ENCODE peak calls at places on chromosomes 2 and 18, in seven cellular contexts. F, K, E, V, W, M and Z are unnamed samples.

GRCh38 chr2:217489145-217489960 is 513.4 kb downstream of the TNS1 start:
- DNase-seq in V (peak; percentile 71), M (no peak), K (no peak), W (no peak), F (no peak), E (no peak), Z (no peak)

GRCh38 chr2:169659314-169659713 is 34.9 kb downstream of the CFAP210 start:
- DNase-seq in F (no peak), K (no peak), W (no peak), V (no peak), E (no peak), M (no peak), Z (peak; percentile 37)

GRCh38 chr2:20988906-20989305 is 55.0 kb downstream of the APOB start:
- DNase-seq in E (no peak), K (no peak), W (no peak), V (no peak), M (no peak), F (no peak), Z (no peak)

GRCh38 chr2:144695661-144696060 is 175.7 kb upstream of the ZEB2 start:
- DNase-seq in V (no peak), F (no peak), K (no peak), W (no peak), E (no peak), M (no peak), Z (no peak)

GRCh38 chr18:12278153-12278764 is 24.1 kb downstream of the CIDEA start:
- DNase-seq in W (peak; percentile 29), F (no peak), V (no peak), M (no peak), K (no peak), E (no peak), Z (no peak)

GRCh38 chr2:66686768-66687167 is 251.8 kb downstream of the MEIS1 start:
- DNase-seq in F (no peak), W (peak; percentile 6), E (no peak), K (no peak), M (no peak), V (no peak), Z (no peak)

GRCh38 chr2:98063289-98063688 is 23.7 kb upstream of the VWA3B start:
- DNase-seq in V (no peak), F (no peak), W (no peak), M (no peak), K (no peak), E (no peak), Z (no peak)

GRCh38 chr2:239285071-239285931 is 115.5 kb downstream of the HDAC4 start:
- DNase-seq in V (no peak), E (peak; percentile 82), K (peak; percentile 54), M (no peak), W (peak; percentile 20), F (no peak), Z (no peak)

GRCh38 chr18:6859676-6860422 is 130.3 kb downstream of the ARHGAP28 start:
- DNase-seq in F (no peak), W (no peak), K (no peak), V (no peak), M (no peak), E (no peak), Z (no peak)

GRCh38 chr2:197327073-197327775 is 16.6 kb upstream of the ANKRD44 start:
- DNase-seq in K (no peak), W (no peak), M (no peak), V (no peak), F (no peak), E (no peak), Z (no peak)

GRCh38 chr2:95351080-95351915 is 51.2 kb upstream of the FAHD2A start:
- DNase-seq in E (no peak), V (no peak), F (no peak), K (no peak), M (no peak), W (no peak), Z (no peak)

GRCh38 chr2:190648289-190649034 is 421 bp upstream of the NAB1 start:
- DNase-seq in K (peak; percentile 92), F (peak; percentile 68), W (peak; percentile 96), M (peak; percentile 93), V (peak; percentile 84), E (no peak), Z (peak; percentile 75)

GRCh38 chr2:150327546-150328495 is 159.6 kb downstream of the RND3 start:
- DNase-seq in K (no peak), M (no peak), W (no peak), E (no peak), F (no peak), V (no peak), Z (no peak)

GRCh38 chr2:45862843-45863242 is 211.4 kb downstream of the PRKCE start:
- DNase-seq in M (no peak), W (no peak), K (no peak), F (no peak), E (no peak), V (no peak), Z (peak; percentile 32)

GRCh38 chr2:38610851-38611801 is 8.4 kb upstream of the HNRNPLL start:
- DNase-seq in F (no peak), E (peak; percentile 12), W (no peak), K (no peak), V (no peak), M (no peak), Z (no peak)

GRCh38 chr2:71661782-71662181 is 208.4 kb downstream of the DYSF start:
- DNase-seq in W (no peak), K (no peak), M (no peak), E (no peak), V (no peak), F (no peak), Z (no peak)

GRCh38 chr18:66754335-66754734 is 150.4 kb upstream of the CDH19 start:
- DNase-seq in F (no peak), M (no peak), E (no peak), K (no peak), W (no peak), V (no peak), Z (no peak)

GRCh38 chr2:72004201-72004915 is 143.3 kb downstream of the CYP26B1 start:
- DNase-seq in E (no peak), W (no peak), F (no peak), K (no peak), M (no peak), V (no peak), Z (no peak)